ENCODE peak calls at places on chromosomes 3 and 15, in seven cellular contexts. One of them, this sample, is unnamed.

GRCh38 chr3:167653155-167653554 is 587 bp downstream of the WDR49 start:
- DNase-seq in cardiac fibroblast: no peak
- DNase-seq in GM10248: no peak
- DNase-seq in H4: no peak
- DNase-seq in LHCN-M2: no peak
- DNase-seq in endothelial cell: no peak
- DNase-seq in stimulated activated CD8-positive, alpha-beta memory T cell treated with anti-CD3 and anti-CD28 coated beads, Interleukin-4, amount 100 ng/mL, for 24 hours: no peak
- DNase-seq in this sample: no peak

GRCh38 chr3:148866261-148866660 is 1.2 kb downstream of the CPA3 start:
- DNase-seq in cardiac fibroblast: peak; percentile 29
- DNase-seq in GM10248: no peak
- DNase-seq in H4: no peak
- DNase-seq in LHCN-M2: no peak
- DNase-seq in endothelial cell: no peak
- DNase-seq in stimulated activated CD8-positive, alpha-beta memory T cell treated with anti-CD3 and anti-CD28 coated beads, Interleukin-4, amount 100 ng/mL, for 24 hours: no peak
- DNase-seq in this sample: no peak

GRCh38 chr3:101719604-101720185 is 4.7 kb upstream of the CEP97 start:
- DNase-seq in cardiac fibroblast: peak; percentile 12
- DNase-seq in GM10248: no peak
- DNase-seq in H4: no peak
- DNase-seq in LHCN-M2: no peak
- DNase-seq in endothelial cell: no peak
- DNase-seq in stimulated activated CD8-positive, alpha-beta memory T cell treated with anti-CD3 and anti-CD28 coated beads, Interleukin-4, amount 100 ng/mL, for 24 hours: no peak
- DNase-seq in this sample: no peak

GRCh38 chr15:96893159-96893906 is 562.8 kb downstream of the NR2F2 start:
- DNase-seq in cardiac fibroblast: peak; percentile 28
- DNase-seq in GM10248: no peak
- DNase-seq in H4: peak; percentile 41
- DNase-seq in LHCN-M2: peak; percentile 29
- DNase-seq in endothelial cell: peak; percentile 20
- DNase-seq in stimulated activated CD8-positive, alpha-beta memory T cell treated with anti-CD3 and anti-CD28 coated beads, Interleukin-4, amount 100 ng/mL, for 24 hours: no peak
- DNase-seq in this sample: peak; percentile 56

GRCh38 chr15:31359722-31360111 is 33.1 kb downstream of the KLF13 start:
- DNase-seq in cardiac fibroblast: no peak
- DNase-seq in GM10248: no peak
- DNase-seq in H4: no peak
- DNase-seq in LHCN-M2: no peak
- DNase-seq in endothelial cell: no peak
- DNase-seq in stimulated activated CD8-positive, alpha-beta memory T cell treated with anti-CD3 and anti-CD28 coated beads, Interleukin-4, amount 100 ng/mL, for 24 hours: no peak
- DNase-seq in this sample: no peak

GRCh38 chr3:157175678-157176077 is 15.7 kb upstream of the CCNL1 start:
- DNase-seq in cardiac fibroblast: peak; percentile 38
- DNase-seq in GM10248: peak; percentile 41
- DNase-seq in H4: no peak
- DNase-seq in LHCN-M2: no peak
- DNase-seq in endothelial cell: peak; percentile 23
- DNase-seq in stimulated activated CD8-positive, alpha-beta memory T cell treated with anti-CD3 and anti-CD28 coated beads, Interleukin-4, amount 100 ng/mL, for 24 hours: no peak
- DNase-seq in this sample: no peak

GRCh38 chr3:61589856-61590255 is 28.5 kb downstream of the PTPRG start:
- DNase-seq in cardiac fibroblast: peak; percentile 32
- DNase-seq in GM10248: no peak
- DNase-seq in H4: peak; percentile 50
- DNase-seq in LHCN-M2: peak; percentile 81
- DNase-seq in endothelial cell: no peak
- DNase-seq in stimulated activated CD8-positive, alpha-beta memory T cell treated with anti-CD3 and anti-CD28 coated beads, Interleukin-4, amount 100 ng/mL, for 24 hours: no peak
- DNase-seq in this sample: peak; percentile 45

GRCh38 chr15:90891346-90891949 is 7.1 kb downstream of the FES start:
- DNase-seq in cardiac fibroblast: no peak
- DNase-seq in GM10248: no peak
- DNase-seq in H4: no peak
- DNase-seq in LHCN-M2: no peak
- DNase-seq in endothelial cell: no peak
- DNase-seq in stimulated activated CD8-positive, alpha-beta memory T cell treated with anti-CD3 and anti-CD28 coated beads, Interleukin-4, amount 100 ng/mL, for 24 hours: no peak
- DNase-seq in this sample: no peak

GRCh38 chr3:67381667-67382272 is 272.6 kb downstream of the SUCLG2 start:
- DNase-seq in cardiac fibroblast: peak; percentile 53
- DNase-seq in GM10248: no peak
- DNase-seq in H4: no peak
- DNase-seq in LHCN-M2: peak; percentile 25
- DNase-seq in endothelial cell: peak; percentile 33
- DNase-seq in stimulated activated CD8-positive, alpha-beta memory T cell treated with anti-CD3 and anti-CD28 coated beads, Interleukin-4, amount 100 ng/mL, for 24 hours: no peak
- DNase-seq in this sample: no peak

GRCh38 chr15:76058714-76059319 is 968 bp upstream of the TMEM266 start:
- DNase-seq in cardiac fibroblast: no peak
- DNase-seq in GM10248: peak; percentile 30
- DNase-seq in H4: peak; percentile 18
- DNase-seq in LHCN-M2: no peak
- DNase-seq in endothelial cell: peak; percentile 40
- DNase-seq in stimulated activated CD8-positive, alpha-beta memory T cell treated with anti-CD3 and anti-CD28 coated beads, Interleukin-4, amount 100 ng/mL, for 24 hours: no peak
- DNase-seq in this sample: peak; percentile 50

GRCh38 chr3:17605032-17605431 is 137.4 kb downstream of the TBC1D5 start:
- DNase-seq in cardiac fibroblast: peak; percentile 56
- DNase-seq in GM10248: no peak
- DNase-seq in H4: peak; percentile 76
- DNase-seq in LHCN-M2: peak; percentile 91
- DNase-seq in endothelial cell: no peak
- DNase-seq in stimulated activated CD8-positive, alpha-beta memory T cell treated with anti-CD3 and anti-CD28 coated beads, Interleukin-4, amount 100 ng/mL, for 24 hours: no peak
- DNase-seq in this sample: peak; percentile 59

GRCh38 chr3:196712514-196713413 is 587 bp downstream of the PIGX start:
- DNase-seq in cardiac fibroblast: peak; percentile 74
- DNase-seq in GM10248: no peak
- DNase-seq in H4: no peak
- DNase-seq in LHCN-M2: peak; percentile 52
- DNase-seq in endothelial cell: no peak
- DNase-seq in stimulated activated CD8-positive, alpha-beta memory T cell treated with anti-CD3 and anti-CD28 coated beads, Interleukin-4, amount 100 ng/mL, for 24 hours: peak; percentile 53
- DNase-seq in this sample: peak; percentile 55

GRCh38 chr3:16148213-16148612 is 26.3 kb upstream of the GALNT15 start:
- DNase-seq in cardiac fibroblast: no peak
- DNase-seq in GM10248: no peak
- DNase-seq in H4: no peak
- DNase-seq in LHCN-M2: no peak
- DNase-seq in endothelial cell: no peak
- DNase-seq in stimulated activated CD8-positive, alpha-beta memory T cell treated with anti-CD3 and anti-CD28 coated beads, Interleukin-4, amount 100 ng/mL, for 24 hours: no peak
- DNase-seq in this sample: no peak

GRCh38 chr3:156812521-156813335 is 13.4 kb upstream of the LEKR1 start:
- DNase-seq in cardiac fibroblast: no peak
- DNase-seq in GM10248: peak; percentile 33
- DNase-seq in H4: peak; percentile 91
- DNase-seq in LHCN-M2: peak; percentile 74
- DNase-seq in endothelial cell: no peak
- DNase-seq in stimulated activated CD8-positive, alpha-beta memory T cell treated with anti-CD3 and anti-CD28 coated beads, Interleukin-4, amount 100 ng/mL, for 24 hours: no peak
- DNase-seq in this sample: peak; percentile 75

GRCh38 chr3:152359385-152360248 is 90.9 kb downstream of the MBNL1 start:
- DNase-seq in cardiac fibroblast: no peak
- DNase-seq in GM10248: no peak
- DNase-seq in H4: no peak
- DNase-seq in LHCN-M2: no peak
- DNase-seq in endothelial cell: no peak
- DNase-seq in stimulated activated CD8-positive, alpha-beta memory T cell treated with anti-CD3 and anti-CD28 coated beads, Interleukin-4, amount 100 ng/mL, for 24 hours: no peak
- DNase-seq in this sample: peak; percentile 35

GRCh38 chr15:88476635-88477038 is 9.1 kb downstream of the MRPS11 start:
- DNase-seq in cardiac fibroblast: peak; percentile 65
- DNase-seq in GM10248: peak; percentile 50
- DNase-seq in H4: peak; percentile 47
- DNase-seq in LHCN-M2: peak; percentile 40
- DNase-seq in endothelial cell: peak; percentile 32
- DNase-seq in stimulated activated CD8-positive, alpha-beta memory T cell treated with anti-CD3 and anti-CD28 coated beads, Interleukin-4, amount 100 ng/mL, for 24 hours: no peak
- DNase-seq in this sample: peak; percentile 19

GRCh38 chr15:46080018-46080417 is 445.2 kb downstream of the SQOR start:
- DNase-seq in cardiac fibroblast: no peak
- DNase-seq in GM10248: no peak
- DNase-seq in H4: peak; percentile 63
- DNase-seq in LHCN-M2: no peak
- DNase-seq in endothelial cell: no peak
- DNase-seq in stimulated activated CD8-positive, alpha-beta memory T cell treated with anti-CD3 and anti-CD28 coated beads, Interleukin-4, amount 100 ng/mL, for 24 hours: no peak
- DNase-seq in this sample: no peak

GRCh38 chr15:64521726-64522164 is 61.4 kb downstream of the ZNF609 start:
- DNase-seq in cardiac fibroblast: peak; percentile 82
- DNase-seq in GM10248: no peak
- DNase-seq in H4: peak; percentile 78
- DNase-seq in LHCN-M2: peak; percentile 97
- DNase-seq in endothelial cell: no peak
- DNase-seq in stimulated activated CD8-positive, alpha-beta memory T cell treated with anti-CD3 and anti-CD28 coated beads, Interleukin-4, amount 100 ng/mL, for 24 hours: no peak
- DNase-seq in this sample: peak; percentile 32

GRCh38 chr3:122714269-122714668 is 33.6 kb downstream of the PARP14 start:
- DNase-seq in cardiac fibroblast: no peak
- DNase-seq in GM10248: no peak
- DNase-seq in H4: no peak
- DNase-seq in LHCN-M2: peak; percentile 10
- DNase-seq in endothelial cell: no peak
- DNase-seq in stimulated activated CD8-positive, alpha-beta memory T cell treated with anti-CD3 and anti-CD28 coated beads, Interleukin-4, amount 100 ng/mL, for 24 hours: no peak
- DNase-seq in this sample: no peak

GRCh38 chr15:26889298-26889898 is 22.5 kb downstream of the GABRA5 start:
- DNase-seq in cardiac fibroblast: peak; percentile 71
- DNase-seq in GM10248: no peak
- DNase-seq in H4: peak; percentile 41
- DNase-seq in LHCN-M2: peak; percentile 45
- DNase-seq in endothelial cell: peak; percentile 55
- DNase-seq in stimulated activated CD8-positive, alpha-beta memory T cell treated with anti-CD3 and anti-CD28 coated beads, Interleukin-4, amount 100 ng/mL, for 24 hours: peak; percentile 15
- DNase-seq in this sample: peak; percentile 27

GRCh38 chr3:143443851-143444331 is 324.3 kb downstream of the CHST2 start:
- DNase-seq in cardiac fibroblast: peak; percentile 98
- DNase-seq in GM10248: no peak
- DNase-seq in H4: peak; percentile 99
- DNase-seq in LHCN-M2: peak; percentile 99
- DNase-seq in endothelial cell: no peak
- DNase-seq in stimulated activated CD8-positive, alpha-beta memory T cell treated with anti-CD3 and anti-CD28 coated beads, Interleukin-4, amount 100 ng/mL, for 24 hours: no peak
- DNase-seq in this sample: peak; percentile 86

GRCh38 chr3:17805461-17805940 is 63.1 kb upstream of the TBC1D5 start:
- DNase-seq in cardiac fibroblast: no peak
- DNase-seq in GM10248: no peak
- DNase-seq in H4: no peak
- DNase-seq in LHCN-M2: no peak
- DNase-seq in endothelial cell: no peak
- DNase-seq in stimulated activated CD8-positive, alpha-beta memory T cell treated with anti-CD3 and anti-CD28 coated beads, Interleukin-4, amount 100 ng/mL, for 24 hours: no peak
- DNase-seq in this sample: no peak

GRCh38 chr3:25461946-25462345 is 33.9 kb downstream of the RARB start:
- DNase-seq in cardiac fibroblast: no peak
- DNase-seq in GM10248: no peak
- DNase-seq in H4: no peak
- DNase-seq in LHCN-M2: no peak
- DNase-seq in endothelial cell: no peak
- DNase-seq in stimulated activated CD8-positive, alpha-beta memory T cell treated with anti-CD3 and anti-CD28 coated beads, Interleukin-4, amount 100 ng/mL, for 24 hours: no peak
- DNase-seq in this sample: no peak

GRCh38 chr3:58025824-58026579 is 17.8 kb downstream of the FLNB start:
- DNase-seq in cardiac fibroblast: peak; percentile 71
- DNase-seq in GM10248: no peak
- DNase-seq in H4: peak; percentile 58
- DNase-seq in LHCN-M2: peak; percentile 64
- DNase-seq in endothelial cell: no peak
- DNase-seq in stimulated activated CD8-positive, alpha-beta memory T cell treated with anti-CD3 and anti-CD28 coated beads, Interleukin-4, amount 100 ng/mL, for 24 hours: no peak
- DNase-seq in this sample: peak; percentile 75

GRCh38 chr15:89129123-89129815 is 41.0 kb downstream of the ABHD2 start:
- DNase-seq in cardiac fibroblast: peak; percentile 60
- DNase-seq in GM10248: peak; percentile 62
- DNase-seq in H4: peak; percentile 16
- DNase-seq in LHCN-M2: peak; percentile 26
- DNase-seq in endothelial cell: peak; percentile 51
- DNase-seq in stimulated activated CD8-positive, alpha-beta memory T cell treated with anti-CD3 and anti-CD28 coated beads, Interleukin-4, amount 100 ng/mL, for 24 hours: peak; percentile 39
- DNase-seq in this sample: peak; percentile 27

GRCh38 chr3:130787422-130788068 is 40.9 kb upstream of the PIK3R4 start:
- DNase-seq in cardiac fibroblast: no peak
- DNase-seq in GM10248: no peak
- DNase-seq in H4: no peak
- DNase-seq in LHCN-M2: no peak
- DNase-seq in endothelial cell: no peak
- DNase-seq in stimulated activated CD8-positive, alpha-beta memory T cell treated with anti-CD3 and anti-CD28 coated beads, Interleukin-4, amount 100 ng/mL, for 24 hours: no peak
- DNase-seq in this sample: no peak

GRCh38 chr3:197951392-197951990 is 1.5 kb downstream of the RPL35A start:
- DNase-seq in cardiac fibroblast: no peak
- DNase-seq in GM10248: no peak
- DNase-seq in H4: no peak
- DNase-seq in LHCN-M2: no peak
- DNase-seq in endothelial cell: no peak
- DNase-seq in stimulated activated CD8-positive, alpha-beta memory T cell treated with anti-CD3 and anti-CD28 coated beads, Interleukin-4, amount 100 ng/mL, for 24 hours: no peak
- DNase-seq in this sample: no peak

GRCh38 chr3:57755368-57756021 is 614 bp upstream of the SLMAP start:
- DNase-seq in cardiac fibroblast: peak; percentile 52
- DNase-seq in GM10248: peak; percentile 68
- DNase-seq in H4: peak; percentile 48
- DNase-seq in LHCN-M2: peak; percentile 54
- DNase-seq in endothelial cell: no peak
- DNase-seq in stimulated activated CD8-positive, alpha-beta memory T cell treated with anti-CD3 and anti-CD28 coated beads, Interleukin-4, amount 100 ng/mL, for 24 hours: peak; percentile 4
- DNase-seq in this sample: no peak

GRCh38 chr15:22902578-22902977 is 64.1 kb downstream of the NIPA2 start:
- DNase-seq in cardiac fibroblast: no peak
- DNase-seq in GM10248: no peak
- DNase-seq in H4: no peak
- DNase-seq in LHCN-M2: no peak
- DNase-seq in endothelial cell: no peak
- DNase-seq in stimulated activated CD8-positive, alpha-beta memory T cell treated with anti-CD3 and anti-CD28 coated beads, Interleukin-4, amount 100 ng/mL, for 24 hours: no peak
- DNase-seq in this sample: no peak

GRCh38 chr3:113508966-113509365 is 6.0 kb downstream of the SPICE1 start:
- DNase-seq in cardiac fibroblast: no peak
- DNase-seq in GM10248: no peak
- DNase-seq in H4: no peak
- DNase-seq in LHCN-M2: no peak
- DNase-seq in endothelial cell: no peak
- DNase-seq in stimulated activated CD8-positive, alpha-beta memory T cell treated with anti-CD3 and anti-CD28 coated beads, Interleukin-4, amount 100 ng/mL, for 24 hours: no peak
- DNase-seq in this sample: no peak

GRCh38 chr3:171591059-171591458 is 130.9 kb upstream of the TNIK start:
- DNase-seq in cardiac fibroblast: no peak
- DNase-seq in GM10248: no peak
- DNase-seq in H4: no peak
- DNase-seq in LHCN-M2: no peak
- DNase-seq in endothelial cell: no peak
- DNase-seq in stimulated activated CD8-positive, alpha-beta memory T cell treated with anti-CD3 and anti-CD28 coated beads, Interleukin-4, amount 100 ng/mL, for 24 hours: no peak
- DNase-seq in this sample: no peak

GRCh38 chr3:122030381-122031122 is 8.5 kb upstream of the ILDR1 start:
- DNase-seq in cardiac fibroblast: peak; percentile 53
- DNase-seq in GM10248: no peak
- DNase-seq in H4: peak; percentile 50
- DNase-seq in LHCN-M2: peak; percentile 11
- DNase-seq in endothelial cell: no peak
- DNase-seq in stimulated activated CD8-positive, alpha-beta memory T cell treated with anti-CD3 and anti-CD28 coated beads, Interleukin-4, amount 100 ng/mL, for 24 hours: no peak
- DNase-seq in this sample: no peak

GRCh38 chr15:94793641-94794040 is 562.3 kb downstream of the MCTP2 start:
- DNase-seq in cardiac fibroblast: no peak
- DNase-seq in GM10248: no peak
- DNase-seq in H4: peak; percentile 87
- DNase-seq in LHCN-M2: no peak
- DNase-seq in endothelial cell: no peak
- DNase-seq in stimulated activated CD8-positive, alpha-beta memory T cell treated with anti-CD3 and anti-CD28 coated beads, Interleukin-4, amount 100 ng/mL, for 24 hours: no peak
- DNase-seq in this sample: peak; percentile 40

GRCh38 chr3:53144446-53144845 is 14.2 kb upstream of the RFT1 start:
- DNase-seq in cardiac fibroblast: no peak
- DNase-seq in GM10248: no peak
- DNase-seq in H4: no peak
- DNase-seq in LHCN-M2: no peak
- DNase-seq in endothelial cell: no peak
- DNase-seq in stimulated activated CD8-positive, alpha-beta memory T cell treated with anti-CD3 and anti-CD28 coated beads, Interleukin-4, amount 100 ng/mL, for 24 hours: no peak
- DNase-seq in this sample: no peak

GRCh38 chr15:67212655-67213054 is 41.8 kb downstream of the AAGAB start:
- DNase-seq in cardiac fibroblast: no peak
- DNase-seq in GM10248: no peak
- DNase-seq in H4: no peak
- DNase-seq in LHCN-M2: no peak
- DNase-seq in endothelial cell: no peak
- DNase-seq in stimulated activated CD8-positive, alpha-beta memory T cell treated with anti-CD3 and anti-CD28 coated beads, Interleukin-4, amount 100 ng/mL, for 24 hours: no peak
- DNase-seq in this sample: no peak

GRCh38 chr15:68402432-68403160 is 29.4 kb downstream of the ITGA11 start:
- DNase-seq in cardiac fibroblast: no peak
- DNase-seq in GM10248: no peak
- DNase-seq in H4: no peak
- DNase-seq in LHCN-M2: no peak
- DNase-seq in endothelial cell: no peak
- DNase-seq in stimulated activated CD8-positive, alpha-beta memory T cell treated with anti-CD3 and anti-CD28 coated beads, Interleukin-4, amount 100 ng/mL, for 24 hours: no peak
- DNase-seq in this sample: no peak

This sample was measured in Caki2.